ENCODE peak calls at places on chromosomes 3 and 15, in ten cellular contexts. One of them, this sample, is unnamed.
A peak's percentile ranks its signal among the peaks of the same experiment; 100 is the strongest.

GRCh38 chr3:64954995-64955636 is 267.3 kb upstream of the ADAMTS9 start:
- DNase-seq in AG09309: no peak
- DNase-seq in mesothelial cell of epicardium: no peak
- DNase-seq in psoas muscle: no peak
- DNase-seq in GM10248: no peak
- DNase-seq in foreskin fibroblast: no peak
- DNase-seq in MCF 10A: peak; percentile 14
- DNase-seq in hepatocyte: no peak
- DNase-seq in endothelial cell: no peak
- DNase-seq in prostate gland: peak; percentile 62
- DNase-seq in this sample: no peak

GRCh38 chr3:33317963-33318708 is 40.9 kb downstream of the FBXL2 start:
- DNase-seq in AG09309: no peak
- DNase-seq in mesothelial cell of epicardium: no peak
- DNase-seq in psoas muscle: no peak
- DNase-seq in GM10248: no peak
- DNase-seq in foreskin fibroblast: no peak
- DNase-seq in MCF 10A: no peak
- DNase-seq in hepatocyte: no peak
- DNase-seq in endothelial cell: no peak
- DNase-seq in prostate gland: no peak
- DNase-seq in this sample: no peak

GRCh38 chr3:27146786-27147185 is 222.4 kb downstream of the NEK10 start:
- DNase-seq in AG09309: no peak
- DNase-seq in mesothelial cell of epicardium: no peak
- DNase-seq in psoas muscle: no peak
- DNase-seq in GM10248: no peak
- DNase-seq in foreskin fibroblast: no peak
- DNase-seq in MCF 10A: no peak
- DNase-seq in hepatocyte: no peak
- DNase-seq in endothelial cell: no peak
- DNase-seq in prostate gland: no peak
- DNase-seq in this sample: no peak

GRCh38 chr3:50365080-50365841 is 5.9 kb upstream of the TMEM115 start:
- DNase-seq in AG09309: no peak
- DNase-seq in mesothelial cell of epicardium: peak; percentile 82
- DNase-seq in psoas muscle: peak; percentile 90
- DNase-seq in GM10248: peak; percentile 96
- DNase-seq in foreskin fibroblast: peak; percentile 48
- DNase-seq in MCF 10A: peak; percentile 84
- DNase-seq in hepatocyte: peak; percentile 95
- DNase-seq in endothelial cell: peak; percentile 74
- DNase-seq in prostate gland: peak; percentile 91
- DNase-seq in this sample: peak; percentile 97

GRCh38 chr3:126782554-126782953 is 78.5 kb downstream of the CHCHD6 start:
- DNase-seq in AG09309: peak; percentile 90
- DNase-seq in mesothelial cell of epicardium: no peak
- DNase-seq in psoas muscle: no peak
- DNase-seq in GM10248: no peak
- DNase-seq in foreskin fibroblast: peak; percentile 91
- DNase-seq in MCF 10A: peak; percentile 94
- DNase-seq in hepatocyte: peak; percentile 63
- DNase-seq in endothelial cell: no peak
- DNase-seq in prostate gland: no peak
- DNase-seq in this sample: no peak

GRCh38 chr3:115359507-115359906 is 212.4 kb upstream of the ZBTB20 start:
- DNase-seq in AG09309: no peak
- DNase-seq in mesothelial cell of epicardium: no peak
- DNase-seq in psoas muscle: no peak
- DNase-seq in GM10248: peak; percentile 21
- DNase-seq in foreskin fibroblast: no peak
- DNase-seq in MCF 10A: no peak
- DNase-seq in hepatocyte: no peak
- DNase-seq in endothelial cell: no peak
- DNase-seq in prostate gland: no peak
- DNase-seq in this sample: no peak

GRCh38 chr3:12751548-12751947 is 7.5 kb downstream of the TMEM40 start:
- DNase-seq in AG09309: no peak
- DNase-seq in mesothelial cell of epicardium: no peak
- DNase-seq in psoas muscle: no peak
- DNase-seq in GM10248: no peak
- DNase-seq in foreskin fibroblast: no peak
- DNase-seq in MCF 10A: peak; percentile 38
- DNase-seq in hepatocyte: no peak
- DNase-seq in endothelial cell: no peak
- DNase-seq in prostate gland: no peak
- DNase-seq in this sample: no peak

GRCh38 chr15:89303986-89304385 is 30.6 kb downstream of the POLG start:
- DNase-seq in AG09309: no peak
- DNase-seq in mesothelial cell of epicardium: no peak
- DNase-seq in psoas muscle: no peak
- DNase-seq in GM10248: no peak
- DNase-seq in foreskin fibroblast: no peak
- DNase-seq in MCF 10A: no peak
- DNase-seq in hepatocyte: no peak
- DNase-seq in endothelial cell: no peak
- DNase-seq in prostate gland: no peak
- DNase-seq in this sample: no peak

GRCh38 chr15:95105229-95105628 is 873.9 kb downstream of the MCTP2 start:
- DNase-seq in AG09309: no peak
- DNase-seq in mesothelial cell of epicardium: no peak
- DNase-seq in psoas muscle: no peak
- DNase-seq in GM10248: no peak
- DNase-seq in foreskin fibroblast: no peak
- DNase-seq in MCF 10A: no peak
- DNase-seq in hepatocyte: no peak
- DNase-seq in endothelial cell: no peak
- DNase-seq in prostate gland: no peak
- DNase-seq in this sample: no peak

GRCh38 chr15:90645873-90646605 is 71.1 kb upstream of the BLM start:
- DNase-seq in AG09309: no peak
- DNase-seq in mesothelial cell of epicardium: no peak
- DNase-seq in psoas muscle: no peak
- DNase-seq in GM10248: no peak
- DNase-seq in foreskin fibroblast: no peak
- DNase-seq in MCF 10A: no peak
- DNase-seq in hepatocyte: no peak
- DNase-seq in endothelial cell: no peak
- DNase-seq in prostate gland: no peak
- DNase-seq in this sample: no peak

GRCh38 chr15:51097553-51098330 is 3.0 kb upstream of the TNFAIP8L3 start:
- DNase-seq in AG09309: no peak
- DNase-seq in mesothelial cell of epicardium: no peak
- DNase-seq in psoas muscle: no peak
- DNase-seq in GM10248: no peak
- DNase-seq in foreskin fibroblast: peak; percentile 52
- DNase-seq in MCF 10A: peak; percentile 69
- DNase-seq in hepatocyte: peak; percentile 29
- DNase-seq in endothelial cell: no peak
- DNase-seq in prostate gland: no peak
- DNase-seq in this sample: no peak

GRCh38 chr15:45644437-45644836 is 9.6 kb downstream of the SQOR start:
- DNase-seq in AG09309: no peak
- DNase-seq in mesothelial cell of epicardium: no peak
- DNase-seq in psoas muscle: no peak
- DNase-seq in GM10248: no peak
- DNase-seq in foreskin fibroblast: no peak
- DNase-seq in MCF 10A: no peak
- DNase-seq in hepatocyte: no peak
- DNase-seq in endothelial cell: no peak
- DNase-seq in prostate gland: no peak
- DNase-seq in this sample: peak; percentile 36

GRCh38 chr3:149299938-149300791 is 33.3 kb downstream of the TM4SF18 start:
- DNase-seq in AG09309: peak; percentile 94
- DNase-seq in mesothelial cell of epicardium: no peak
- DNase-seq in psoas muscle: no peak
- DNase-seq in GM10248: no peak
- DNase-seq in foreskin fibroblast: peak; percentile 91
- DNase-seq in MCF 10A: peak; percentile 97
- DNase-seq in hepatocyte: peak; percentile 85
- DNase-seq in endothelial cell: no peak
- DNase-seq in prostate gland: peak; percentile 61
- DNase-seq in this sample: no peak

GRCh38 chr3:134299888-134300206 is 49.2 kb upstream of the RYK start:
- DNase-seq in AG09309: no peak
- DNase-seq in mesothelial cell of epicardium: no peak
- DNase-seq in psoas muscle: no peak
- DNase-seq in GM10248: no peak
- DNase-seq in foreskin fibroblast: no peak
- DNase-seq in MCF 10A: no peak
- DNase-seq in hepatocyte: no peak
- DNase-seq in endothelial cell: no peak
- DNase-seq in prostate gland: no peak
- DNase-seq in this sample: no peak
- TF ChIP-seq CTCF in AG09309: no peak
- TF ChIP-seq CTCF in mesothelial cell of epicardium: no peak
- TF ChIP-seq CTCF in psoas muscle: no peak
- TF ChIP-seq CTCF in GM10248: no peak
- TF ChIP-seq CTCF in foreskin fibroblast: no peak
- TF ChIP-seq CTCF in MCF 10A: no peak
- TF ChIP-seq CTCF in hepatocyte: no peak
- TF ChIP-seq CTCF in endothelial cell: no peak
- TF ChIP-seq CTCF in prostate gland: no peak
- TF ChIP-seq CTCF in this sample: no peak

GRCh38 chr3:22091329-22091728 is 340.3 kb upstream of the ZNF385D start:
- DNase-seq in AG09309: no peak
- DNase-seq in mesothelial cell of epicardium: no peak
- DNase-seq in psoas muscle: no peak
- DNase-seq in GM10248: no peak
- DNase-seq in foreskin fibroblast: no peak
- DNase-seq in MCF 10A: no peak
- DNase-seq in hepatocyte: no peak
- DNase-seq in endothelial cell: no peak
- DNase-seq in prostate gland: no peak
- DNase-seq in this sample: no peak

DNA sequence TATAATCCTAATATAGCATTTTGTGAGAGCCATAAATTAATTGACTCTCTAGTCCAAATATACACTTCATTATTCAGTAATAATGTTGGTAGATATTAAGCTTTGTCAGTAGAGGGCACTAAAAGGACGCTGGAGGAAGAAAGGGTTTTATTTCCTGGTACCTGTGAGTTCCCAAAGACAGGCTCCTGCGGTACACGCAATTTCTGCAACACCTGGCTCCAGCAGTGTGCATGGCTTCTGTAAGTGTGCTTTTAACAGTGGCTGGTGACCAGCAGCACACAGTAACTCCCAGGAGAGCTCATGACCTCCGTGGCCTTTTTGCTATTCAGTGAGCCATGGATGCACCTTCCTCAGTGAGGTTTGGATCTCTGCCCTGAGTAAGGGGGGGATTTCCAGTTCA is 338.3 kb upstream of the ZNF385D start:
- DNase-seq in AG09309: no peak
- DNase-seq in mesothelial cell of epicardium: no peak
- DNase-seq in psoas muscle: no peak
- DNase-seq in GM10248: peak; percentile 18
- DNase-seq in foreskin fibroblast: no peak
- DNase-seq in MCF 10A: peak; percentile 63
- DNase-seq in hepatocyte: peak; percentile 64
- DNase-seq in endothelial cell: peak; percentile 7
- DNase-seq in prostate gland: peak; percentile 28
- DNase-seq in this sample: peak; percentile 1
- TF ChIP-seq CTCF in AG09309: peak; percentile 42
- TF ChIP-seq CTCF in mesothelial cell of epicardium: peak; percentile 29
- TF ChIP-seq CTCF in psoas muscle: peak; percentile 29
- TF ChIP-seq CTCF in GM10248: peak; percentile 65
- TF ChIP-seq CTCF in foreskin fibroblast: peak; percentile 28
- TF ChIP-seq CTCF in MCF 10A: peak; percentile 60
- TF ChIP-seq CTCF in hepatocyte: peak; percentile 68
- TF ChIP-seq CTCF in endothelial cell: peak; percentile 26
- TF ChIP-seq CTCF in prostate gland: peak; percentile 56
- TF ChIP-seq CTCF in this sample: peak; percentile 20

DNA sequence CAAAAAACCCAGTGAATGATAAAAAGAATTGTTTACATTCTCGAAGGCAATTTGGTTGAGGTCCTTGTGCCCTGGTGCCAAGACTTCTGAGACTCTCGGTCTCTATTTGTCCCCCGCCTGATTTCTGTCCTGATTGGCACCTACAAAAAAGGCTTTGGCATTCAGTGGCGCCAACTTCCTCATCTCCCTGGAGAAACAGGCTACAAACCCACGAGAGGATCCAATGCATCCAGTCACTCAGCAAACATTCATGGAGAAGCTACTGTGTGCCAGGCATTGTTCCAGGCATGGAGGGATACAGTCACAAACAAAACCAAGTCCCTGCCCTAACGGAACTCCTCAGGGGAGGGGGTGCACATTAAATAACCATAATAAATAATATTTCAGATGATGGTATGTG is 42.7 kb downstream of the HES1 start:
- DNase-seq in AG09309: no peak
- DNase-seq in mesothelial cell of epicardium: no peak
- DNase-seq in psoas muscle: no peak
- DNase-seq in GM10248: no peak
- DNase-seq in foreskin fibroblast: no peak
- DNase-seq in MCF 10A: no peak
- DNase-seq in hepatocyte: no peak
- DNase-seq in endothelial cell: no peak
- DNase-seq in prostate gland: no peak
- DNase-seq in this sample: no peak
- TF ChIP-seq CTCF in AG09309: no peak
- TF ChIP-seq CTCF in mesothelial cell of epicardium: no peak
- TF ChIP-seq CTCF in psoas muscle: no peak
- TF ChIP-seq CTCF in GM10248: no peak
- TF ChIP-seq CTCF in foreskin fibroblast: no peak
- TF ChIP-seq CTCF in MCF 10A: no peak
- TF ChIP-seq CTCF in hepatocyte: no peak
- TF ChIP-seq CTCF in endothelial cell: no peak
- TF ChIP-seq CTCF in prostate gland: no peak
- TF ChIP-seq CTCF in this sample: no peak

GRCh38 chr3:129399895-129400357 is 28.5 kb downstream of the EFCAB12 start:
- DNase-seq in AG09309: no peak
- DNase-seq in mesothelial cell of epicardium: no peak
- DNase-seq in psoas muscle: no peak
- DNase-seq in GM10248: no peak
- DNase-seq in foreskin fibroblast: no peak
- DNase-seq in MCF 10A: peak; percentile 55
- DNase-seq in hepatocyte: no peak
- DNase-seq in endothelial cell: no peak
- DNase-seq in prostate gland: no peak
- DNase-seq in this sample: peak; percentile 44

GRCh38 chr3:129402210-129402609 is 26.2 kb downstream of the EFCAB12 start:
- DNase-seq in AG09309: no peak
- DNase-seq in mesothelial cell of epicardium: no peak
- DNase-seq in psoas muscle: no peak
- DNase-seq in GM10248: no peak
- DNase-seq in foreskin fibroblast: no peak
- DNase-seq in MCF 10A: no peak
- DNase-seq in hepatocyte: no peak
- DNase-seq in endothelial cell: no peak
- DNase-seq in prostate gland: no peak
- DNase-seq in this sample: no peak

GRCh38 chr3:129398803-129399144 is 29.7 kb downstream of the EFCAB12 start:
- DNase-seq in AG09309: no peak
- DNase-seq in mesothelial cell of epicardium: no peak
- DNase-seq in psoas muscle: no peak
- DNase-seq in GM10248: no peak
- DNase-seq in foreskin fibroblast: no peak
- DNase-seq in MCF 10A: peak; percentile 19
- DNase-seq in hepatocyte: peak; percentile 32
- DNase-seq in endothelial cell: peak; percentile 14
- DNase-seq in prostate gland: no peak
- DNase-seq in this sample: peak; percentile 20

GRCh38 chr3:129402616-129403015 is 25.8 kb downstream of the EFCAB12 start:
- DNase-seq in AG09309: no peak
- DNase-seq in mesothelial cell of epicardium: no peak
- DNase-seq in psoas muscle: no peak
- DNase-seq in GM10248: no peak
- DNase-seq in foreskin fibroblast: no peak
- DNase-seq in MCF 10A: no peak
- DNase-seq in hepatocyte: no peak
- DNase-seq in endothelial cell: no peak
- DNase-seq in prostate gland: no peak
- DNase-seq in this sample: no peak

GRCh38 chr3:129399145-129399894 is 29.1 kb downstream of the EFCAB12 start:
- DNase-seq in AG09309: peak; percentile 90
- DNase-seq in mesothelial cell of epicardium: peak; percentile 73
- DNase-seq in psoas muscle: peak; percentile 79
- DNase-seq in GM10248: peak; percentile 84
- DNase-seq in foreskin fibroblast: peak; percentile 90
- DNase-seq in MCF 10A: peak; percentile 97
- DNase-seq in hepatocyte: peak; percentile 94
- DNase-seq in endothelial cell: peak; percentile 76
- DNase-seq in prostate gland: peak; percentile 80
- DNase-seq in this sample: peak; percentile 82
- TF ChIP-seq CTCF in AG09309: peak; percentile 81
- TF ChIP-seq CTCF in mesothelial cell of epicardium: peak; percentile 46
- TF ChIP-seq CTCF in psoas muscle: peak; percentile 91
- TF ChIP-seq CTCF in GM10248: peak; percentile 78
- TF ChIP-seq CTCF in foreskin fibroblast: peak; percentile 89
- TF ChIP-seq CTCF in MCF 10A: peak; percentile 57
- TF ChIP-seq CTCF in hepatocyte: peak; percentile 93
- TF ChIP-seq CTCF in endothelial cell: peak; percentile 70
- TF ChIP-seq CTCF in prostate gland: peak; percentile 83
- TF ChIP-seq CTCF in this sample: peak; percentile 77